ENCODE peak calls at places on chromosomes 7 and 10, in six cellular contexts. One of them, this sample, is unnamed.

GRCh38 chr7:7105800-7106582 is 76.4 kb upstream of the C1GALT1 start:
- DNase-seq in A549: no peak
- DNase-seq in AG09309: no peak
- DNase-seq in nephron progenitor cell: no peak
- DNase-seq in spleen: no peak
- DNase-seq in fibroblast of pulmonary artery: no peak
- DNase-seq in this sample: no peak

GRCh38 chr10:132353456-132354355 is 21.7 kb downstream of the LRRC27 start:
- DNase-seq in A549: no peak
- DNase-seq in AG09309: no peak
- DNase-seq in nephron progenitor cell: no peak
- DNase-seq in spleen: peak
- DNase-seq in fibroblast of pulmonary artery: no peak
- DNase-seq in this sample: no peak

GRCh38 chr10:105797234-105797890 is 1156.3 kb downstream of the SORCS3 start:
- DNase-seq in A549: peak
- DNase-seq in AG09309: no peak
- DNase-seq in nephron progenitor cell: no peak
- DNase-seq in spleen: no peak
- DNase-seq in fibroblast of pulmonary artery: peak
- DNase-seq in this sample: peak

GRCh38 chr7:44853391-44853790 is 5.5 kb upstream of the H2AZ2 start:
- DNase-seq in A549: peak
- DNase-seq in AG09309: no peak
- DNase-seq in nephron progenitor cell: no peak
- DNase-seq in spleen: no peak
- DNase-seq in fibroblast of pulmonary artery: no peak
- DNase-seq in this sample: no peak

GRCh38 chr10:31618541-31619291 is 299.7 kb downstream of the ZEB1 start:
- DNase-seq in A549: no peak
- DNase-seq in AG09309: peak
- DNase-seq in nephron progenitor cell: peak
- DNase-seq in spleen: no peak
- DNase-seq in fibroblast of pulmonary artery: peak
- DNase-seq in this sample: peak

GRCh38 chr10:120948889-120949382 is 97.8 kb downstream of the WDR11 start:
- DNase-seq in A549: no peak
- DNase-seq in AG09309: peak
- DNase-seq in nephron progenitor cell: peak
- DNase-seq in spleen: peak
- DNase-seq in fibroblast of pulmonary artery: peak
- DNase-seq in this sample: peak

GRCh38 chr10:116038259-116038658 is 234.7 kb downstream of the GFRA1 start:
- DNase-seq in A549: no peak
- DNase-seq in AG09309: peak
- DNase-seq in nephron progenitor cell: no peak
- DNase-seq in spleen: no peak
- DNase-seq in fibroblast of pulmonary artery: peak
- DNase-seq in this sample: peak

GRCh38 chr10:90289037-90289436 is 568.8 kb downstream of the HTR7 start:
- DNase-seq in A549: no peak
- DNase-seq in AG09309: no peak
- DNase-seq in nephron progenitor cell: no peak
- DNase-seq in spleen: no peak
- DNase-seq in fibroblast of pulmonary artery: peak
- DNase-seq in this sample: peak

GRCh38 chr10:4661572-4662255 is 164.3 kb upstream of the AKR1E2 start:
- DNase-seq in A549: no peak
- DNase-seq in AG09309: no peak
- DNase-seq in nephron progenitor cell: no peak
- DNase-seq in spleen: peak
- DNase-seq in fibroblast of pulmonary artery: no peak
- DNase-seq in this sample: peak

GRCh38 chr7:24981544-24981951 is 1.6 kb upstream of the OSBPL3 start:
- DNase-seq in A549: peak
- DNase-seq in AG09309: no peak
- DNase-seq in nephron progenitor cell: peak
- DNase-seq in spleen: peak
- DNase-seq in fibroblast of pulmonary artery: peak
- DNase-seq in this sample: peak

GRCh38 chr7:140005754-140006503 is 56.8 kb downstream of the PARP12 start:
- DNase-seq in A549: peak
- DNase-seq in AG09309: no peak
- DNase-seq in nephron progenitor cell: peak
- DNase-seq in spleen: peak
- DNase-seq in fibroblast of pulmonary artery: peak
- DNase-seq in this sample: peak

GRCh38 chr7:100219271-100219737 is 445 bp upstream of the PVRIG start:
- DNase-seq in A549: no peak
- DNase-seq in AG09309: no peak
- DNase-seq in nephron progenitor cell: no peak
- DNase-seq in spleen: peak
- DNase-seq in fibroblast of pulmonary artery: no peak
- DNase-seq in this sample: no peak

GRCh38 chr10:5396545-5396944 is 8.1 kb downstream of the TUBAL3 start:
- DNase-seq in A549: no peak
- DNase-seq in AG09309: no peak
- DNase-seq in nephron progenitor cell: no peak
- DNase-seq in spleen: no peak
- DNase-seq in fibroblast of pulmonary artery: no peak
- DNase-seq in this sample: no peak

GRCh38 chr10:93992400-93993030 is 1.2 kb upstream of the PLCE1 start:
- DNase-seq in A549: peak
- DNase-seq in AG09309: no peak
- DNase-seq in nephron progenitor cell: no peak
- DNase-seq in spleen: no peak
- DNase-seq in fibroblast of pulmonary artery: no peak
- DNase-seq in this sample: peak

GRCh38 chr10:130761896-130762295 is 549.6 kb downstream of the TCERG1L start:
- DNase-seq in A549: no peak
- DNase-seq in AG09309: no peak
- DNase-seq in nephron progenitor cell: peak
- DNase-seq in spleen: peak
- DNase-seq in fibroblast of pulmonary artery: no peak
- DNase-seq in this sample: no peak

GRCh38 chr10:69780070-69780469 is 21.6 kb upstream of the COL13A1 start:
- DNase-seq in A549: no peak
- DNase-seq in AG09309: no peak
- DNase-seq in nephron progenitor cell: no peak
- DNase-seq in spleen: no peak
- DNase-seq in fibroblast of pulmonary artery: no peak
- DNase-seq in this sample: no peak

DNA sequence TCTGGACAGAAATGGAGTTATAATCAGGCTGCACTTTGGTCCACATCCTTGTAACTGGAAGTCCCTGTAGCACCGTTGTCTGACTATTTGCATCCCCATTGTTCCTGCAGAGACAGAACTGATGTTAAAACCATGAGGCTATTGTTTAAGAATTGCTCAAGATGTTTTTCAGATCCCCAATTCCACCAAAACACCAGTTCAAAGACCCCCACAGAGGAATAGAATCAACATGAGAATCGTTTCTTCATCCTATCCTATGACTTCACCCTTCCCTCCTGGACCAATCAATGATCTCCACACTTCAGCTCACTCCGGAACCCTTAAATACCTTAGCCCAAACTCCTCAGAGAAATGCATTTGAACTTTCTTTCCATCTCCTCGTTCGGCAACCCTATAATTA is 57.1 kb upstream of the GRID1 start:
- DNase-seq in A549: no peak
- DNase-seq in AG09309: no peak
- DNase-seq in nephron progenitor cell: no peak
- DNase-seq in spleen: no peak
- DNase-seq in fibroblast of pulmonary artery: no peak
- DNase-seq in this sample: no peak
- TF ChIP-seq CTCF in A549: no peak
- TF ChIP-seq CTCF in AG09309: no peak
- TF ChIP-seq CTCF in nephron progenitor cell: no peak
- TF ChIP-seq CTCF in spleen: no peak
- TF ChIP-seq CTCF in fibroblast of pulmonary artery: no peak
- TF ChIP-seq CTCF in this sample: no peak

GRCh38 chr7:151850484-151851159 is 26.3 kb downstream of the PRKAG2 start:
- DNase-seq in A549: no peak
- DNase-seq in AG09309: no peak
- DNase-seq in nephron progenitor cell: no peak
- DNase-seq in spleen: no peak
- DNase-seq in fibroblast of pulmonary artery: no peak
- DNase-seq in this sample: no peak
- TF ChIP-seq CTCF in A549: no peak
- TF ChIP-seq CTCF in AG09309: no peak
- TF ChIP-seq CTCF in nephron progenitor cell: no peak
- TF ChIP-seq CTCF in spleen: no peak
- TF ChIP-seq CTCF in fibroblast of pulmonary artery: no peak
- TF ChIP-seq CTCF in this sample: no peak

GRCh38 chr7:73428697-73429005 is 4.9 kb upstream of the FZD9 start:
- DNase-seq in A549: no peak
- DNase-seq in AG09309: no peak
- DNase-seq in nephron progenitor cell: peak
- DNase-seq in spleen: no peak
- DNase-seq in fibroblast of pulmonary artery: no peak
- DNase-seq in this sample: no peak
- TF ChIP-seq CTCF in A549: no peak
- TF ChIP-seq CTCF in AG09309: no peak
- TF ChIP-seq CTCF in nephron progenitor cell: no peak
- TF ChIP-seq CTCF in spleen: no peak
- TF ChIP-seq CTCF in fibroblast of pulmonary artery: no peak
- TF ChIP-seq CTCF in this sample: no peak

DNA sequence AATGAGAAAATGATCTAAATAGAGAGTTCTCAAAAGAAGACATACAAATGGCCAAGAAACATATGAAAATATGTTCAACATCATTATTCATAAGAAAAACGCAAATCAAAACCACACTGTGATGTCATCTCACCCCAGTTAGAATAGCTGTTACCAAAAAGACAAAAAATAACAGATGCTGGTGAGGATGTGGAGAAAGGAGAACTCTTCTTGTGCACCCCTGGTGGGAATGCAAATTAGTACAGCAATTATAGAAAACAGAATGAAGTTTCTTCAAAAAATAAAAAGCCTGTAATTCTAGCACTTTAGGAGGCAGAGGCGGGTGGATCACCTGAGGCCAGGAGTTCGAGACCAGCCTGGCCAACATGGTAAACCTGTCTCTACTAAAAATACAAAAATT is 199.3 kb downstream of the PARD3 start:
- DNase-seq in A549: no peak
- DNase-seq in AG09309: no peak
- DNase-seq in nephron progenitor cell: no peak
- DNase-seq in spleen: no peak
- DNase-seq in fibroblast of pulmonary artery: no peak
- DNase-seq in this sample: peak
- TF ChIP-seq CTCF in A549: no peak
- TF ChIP-seq CTCF in AG09309: no peak
- TF ChIP-seq CTCF in nephron progenitor cell: no peak
- TF ChIP-seq CTCF in spleen: no peak
- TF ChIP-seq CTCF in fibroblast of pulmonary artery: no peak
- TF ChIP-seq CTCF in this sample: no peak

DNA sequence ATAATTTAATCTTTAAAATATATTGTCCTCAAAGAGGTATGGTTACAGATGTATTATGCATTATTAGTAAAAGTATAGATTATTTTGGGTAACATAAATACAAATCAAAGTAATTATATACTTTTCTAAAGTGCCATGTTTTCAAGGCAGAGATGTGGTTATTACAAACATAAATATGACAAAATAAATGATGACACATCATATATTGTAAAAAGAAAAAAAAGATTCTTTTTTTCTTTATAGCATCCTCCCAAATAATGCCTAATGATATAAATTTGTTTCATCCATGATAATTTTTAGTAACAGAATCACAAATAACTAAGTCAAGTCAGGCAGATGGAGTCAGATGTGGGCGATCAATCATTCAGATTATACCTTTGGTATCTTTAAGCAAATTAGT is 29.3 kb downstream of the SEMA3C start:
- DNase-seq in A549: no peak
- DNase-seq in AG09309: no peak
- DNase-seq in nephron progenitor cell: no peak
- DNase-seq in spleen: no peak
- DNase-seq in fibroblast of pulmonary artery: no peak
- DNase-seq in this sample: no peak
- TF ChIP-seq CTCF in A549: no peak
- TF ChIP-seq CTCF in AG09309: no peak
- TF ChIP-seq CTCF in nephron progenitor cell: no peak
- TF ChIP-seq CTCF in spleen: no peak
- TF ChIP-seq CTCF in fibroblast of pulmonary artery: no peak
- TF ChIP-seq CTCF in this sample: no peak

This sample was measured in cardiac fibroblast.